ENCODE peak calls at places on chromosomes 4 and X, in ten cellular contexts. V is ovary, H is Peyer's patch, R is neuronal stem cell, M is heart left ventricle, J is A549, S is left lung, O is SJCRH30, A is mucosa of descending colon, T is fibroblast of lung. Q is an unnamed sample. For H3K9me3 and H3K4me1, the result is how much of the 10 kb centered on the place peaks cover.

GRCh38 chrX:12263211-12263610 is 124.9 kb downstream of the FRMPD4 start:
- DNase-seq in H (no peak), S (no peak), V (no peak), J (no peak), A (no peak), R (no peak), M (no peak), O (no peak), T (peak), Q (no peak)

GRCh38 chr4:31236635-31237173 is 516.5 kb downstream of the PCDH7 start:
- DNase-seq in H (no peak), R (no peak), A (no peak), S (no peak), M (no peak), T (peak), O (no peak), J (no peak), V (no peak), Q (no peak)

GRCh38 chr4:99207911-99208718 is 10.9 kb downstream of the ADH6 start:
- DNase-seq in O (no peak), T (peak), V (no peak), M (no peak), R (no peak), J (no peak), H (no peak), A (no peak), S (no peak), Q (peak)

GRCh38 chr4:113899260-113900177 is 79.9 kb downstream of the ARSJ start:
- DNase-seq in O (no peak), H (peak), J (no peak), A (no peak), M (no peak), R (no peak), V (no peak), T (no peak), S (no peak), Q (no peak)

GRCh38 chr4:98150092-98150761 is 7.0 kb upstream of the STPG2 start:
- DNase-seq in R (no peak), S (no peak), T (peak), M (no peak), V (no peak), H (no peak), J (no peak), O (no peak), A (no peak), Q (peak)

GRCh38 chrX:17689971-17690409 is 47.3 kb upstream of the SCML1 start:
- DNase-seq in R (peak), V (peak), M (no peak), O (peak), J (peak), S (no peak), A (no peak), T (peak), H (no peak), Q (peak)

GRCh38 chr4:98166025-98166730 is 22.9 kb upstream of the STPG2 start:
- DNase-seq in R (no peak), V (no peak), J (peak), H (no peak), O (no peak), M (peak), S (peak), A (no peak), T (peak), Q (peak)

GRCh38 chr4:27024807-27025206 is 164.2 kb downstream of the STIM2 start:
- DNase-seq in A (no peak), J (no peak), M (no peak), V (no peak), T (no peak), O (no peak), H (no peak), R (no peak), S (peak), Q (peak)

GRCh38 chr4:186651624-186652023 is 72.0 kb downstream of the FAT1 start:
- DNase-seq in A (no peak), T (peak), J (peak), V (no peak), M (peak), O (peak), H (no peak), S (no peak), R (no peak), Q (peak)

GRCh38 chr4:20255823-20256222 is 4.1 kb downstream of the SLIT2 start:
- DNase-seq in T (no peak), R (no peak), O (no peak), S (no peak), A (no peak), M (no peak), V (no peak), J (no peak), H (no peak), Q (no peak)

GRCh38 chr4:132934901-132935300 is 214.2 kb upstream of the PCDH10 start:
- DNase-seq in V (no peak), O (no peak), T (no peak), M (no peak), H (no peak), A (no peak), J (no peak), S (no peak), R (no peak), Q (no peak)

GRCh38 chrX:111020283-111020682 is 75.7 kb upstream of the PAK3 start:
- DNase-seq in V (no peak), J (no peak), H (no peak), O (no peak), T (no peak), S (no peak), M (no peak), A (no peak), R (no peak), Q (no peak)

GRCh38 chr4:67014592-67014991 is 530.7 kb downstream of the CENPC start:
- DNase-seq in J (peak), R (no peak), O (no peak), M (no peak), H (no peak), V (no peak), S (no peak), A (no peak), T (no peak), Q (no peak)

GRCh38 chrX:41408576-41408975 is 38.6 kb upstream of the NYX start:
- DNase-seq in O (no peak), M (no peak), V (no peak), H (no peak), R (no peak), T (no peak), A (no peak), S (no peak), J (no peak), Q (no peak)

GRCh38 chrX:111352424-111352823 is 59.6 kb downstream of the DCX start:
- DNase-seq in T (peak), A (no peak), H (no peak), M (peak), J (peak), S (no peak), O (peak), V (no peak), R (no peak), Q (peak)

GRCh38 chr4:71687057-71687456 is 96.8 kb downstream of the GC start:
- DNase-seq in T (peak), A (no peak), R (no peak), M (no peak), V (no peak), O (no peak), S (no peak), J (no peak), H (no peak), Q (no peak)
- H3K9me3 ChIP-seq in T (under half), A (under half), R (under half), M (under half), V (under half), O (under half), S (under half), J (under half), H (under half), Q (under half)

GRCh38 chr4:38676986-38677385 is 13.0 kb downstream of the KLF3 start:
- DNase-seq in T (no peak), O (no peak), M (no peak), R (no peak), H (no peak), S (no peak), A (peak), J (no peak), V (no peak), Q (no peak)
- H3K4me1 ChIP-seq in T (under half), O (under half), M (half or more), R (under half), H (under half), S (under half), A (half or more), J (under half), V (under half), Q (under half)

GRCh38 chrX:145003443-145003842 is 243.9 kb upstream of the SPANXN1 start:
- DNase-seq in H (no peak), S (no peak), V (no peak), O (no peak), A (no peak), J (no peak), T (no peak), R (no peak), M (no peak), Q (no peak)

GRCh38 chrX:145002776-145003175 is 244.5 kb upstream of the SPANXN1 start:
- DNase-seq in J (no peak), T (peak), R (no peak), M (no peak), H (no peak), O (no peak), V (no peak), S (no peak), A (no peak), Q (no peak)
- H3K9me3 ChIP-seq in J (under half), T (under half), R (under half), M (under half), H (under half), O (under half), V (under half), S (under half), A (under half), Q (under half)

DNA sequence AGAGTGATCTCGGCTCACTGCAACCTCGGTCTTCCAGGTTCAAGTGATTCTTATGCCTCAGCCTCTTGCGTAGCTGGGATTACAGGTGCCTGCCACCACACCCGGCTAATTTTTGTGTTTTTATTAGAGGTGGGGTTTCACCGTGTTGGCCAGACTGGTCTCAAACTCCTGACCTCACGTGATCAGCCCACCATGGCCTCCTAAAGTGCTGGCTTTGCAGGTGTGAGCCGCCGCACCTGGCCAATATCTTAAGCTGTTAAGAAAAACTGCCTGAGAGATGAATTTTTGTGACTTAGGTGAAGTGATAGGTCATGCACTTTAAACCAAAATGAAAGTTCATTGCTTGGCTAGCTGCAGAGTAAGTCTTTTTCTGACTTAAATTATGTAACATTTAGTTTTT is 5.8 kb downstream of the KDM6A start:
- DNase-seq in J (no peak), M (no peak), R (no peak), T (no peak), H (no peak), V (no peak), S (no peak), O (no peak), A (no peak), Q (no peak)
- H3K4me1 ChIP-seq in J (under half), M (half or more), R (under half), T (under half), H (under half), V (under half), S (under half), O (under half), A (under half), Q (under half)

GRCh38 chr4:477686-478085 is 21.3 kb downstream of the ZNF721 start:
- DNase-seq in J (no peak), O (no peak), A (no peak), T (no peak), R (no peak), S (no peak), H (no peak), M (no peak), V (no peak), Q (no peak)

GRCh38 chr4:472881-473574 is 25.9 kb downstream of the ZNF721 start:
- DNase-seq in M (no peak), T (peak), V (no peak), O (peak), S (no peak), J (peak), H (no peak), R (no peak), A (no peak), Q (no peak)

GRCh38 chr4:475962-476361 is 23.0 kb downstream of the ZNF721 start:
- DNase-seq in R (no peak), S (no peak), H (no peak), O (no peak), T (no peak), M (no peak), V (no peak), A (no peak), J (no peak), Q (no peak)

GRCh38 chr4:476501-476900 is 22.5 kb downstream of the ZNF721 start:
- DNase-seq in T (peak), A (no peak), V (no peak), S (no peak), O (no peak), H (no peak), R (no peak), M (no peak), J (no peak), Q (no peak)

DNA sequence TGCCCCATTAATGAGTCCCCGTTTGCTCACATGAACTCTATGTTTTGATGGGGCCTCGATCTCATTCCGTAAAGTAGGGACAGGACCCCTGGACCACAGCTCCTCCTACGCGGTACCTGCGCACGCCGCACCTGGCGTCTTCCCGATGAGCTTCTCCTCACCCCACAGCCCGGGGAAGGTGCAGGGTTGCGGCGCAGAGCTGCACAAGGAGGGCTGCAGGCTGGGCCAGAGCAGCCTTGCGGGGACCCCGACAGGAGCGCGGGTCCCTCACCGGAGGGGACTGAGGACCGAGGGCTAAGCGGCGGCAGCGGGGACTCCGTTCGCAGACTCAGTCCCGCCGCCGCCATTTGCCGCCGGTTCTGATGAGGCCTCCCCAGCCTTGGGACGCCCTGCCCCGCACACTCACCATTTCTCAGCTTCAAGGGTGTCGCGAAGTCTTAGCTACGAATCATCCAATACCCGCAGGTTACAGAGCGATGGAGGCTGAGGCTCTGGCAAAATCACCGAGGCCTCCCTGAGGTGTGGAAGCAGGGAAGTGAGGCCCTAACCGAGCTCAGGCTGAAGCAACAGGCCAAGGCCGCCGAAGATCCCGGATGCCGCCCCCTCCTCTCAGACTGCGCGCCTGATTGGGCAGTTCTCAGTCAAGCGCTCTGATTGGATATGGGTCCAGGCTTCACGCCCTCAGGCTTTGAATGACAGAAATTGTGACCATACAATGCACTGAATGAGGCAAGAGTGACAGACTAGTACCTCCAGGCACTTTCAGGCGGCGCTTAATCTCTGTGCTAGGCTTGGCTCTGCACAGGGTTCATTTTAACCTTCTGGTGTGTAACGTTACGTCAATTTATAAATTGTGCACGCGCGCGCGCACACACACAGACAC is 25.1 kb downstream of the ZNF721 start:
- DNase-seq in O (peak), M (peak), R (peak), H (peak), A (peak), J (peak), T (peak), V (peak), S (peak), Q (peak)
- H3K9me3 ChIP-seq in O (under half), M (under half), R (half or more), H (under half), A (under half), J (half or more), T (under half), V (under half), S (under half), Q (under half)

DNA sequence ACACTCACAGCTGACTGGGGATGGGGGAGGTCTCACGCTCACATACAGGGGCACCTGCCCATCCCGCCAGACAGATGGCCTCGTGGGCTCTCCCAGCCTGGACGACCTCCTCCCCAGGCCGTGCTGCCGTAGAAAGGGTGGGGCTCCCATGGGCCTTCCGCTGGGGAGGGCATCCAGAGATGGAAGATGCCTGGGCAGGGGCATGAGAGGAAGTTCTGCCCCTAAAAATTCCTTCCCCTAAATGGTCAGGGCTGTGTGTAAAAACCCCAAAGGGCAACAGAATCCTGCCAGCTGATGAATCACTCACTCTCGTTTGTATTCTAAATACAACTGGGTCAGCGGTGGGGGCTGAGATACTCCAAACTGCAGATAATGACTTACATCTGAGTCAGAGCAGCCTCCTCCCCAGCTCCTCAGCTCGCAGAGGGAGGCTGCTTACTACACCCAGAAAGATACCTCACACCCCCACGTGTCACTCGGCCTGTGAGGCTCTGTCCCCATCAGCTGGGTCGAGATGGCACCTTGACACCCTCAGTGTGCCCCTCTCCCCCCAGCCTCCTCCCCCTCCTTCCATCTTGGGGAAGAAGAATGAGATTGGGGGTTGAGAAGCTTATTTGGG is 10.1 kb downstream of the WDR1 start:
- DNase-seq in O (peak), A (peak), T (peak), R (no peak), S (peak), J (peak), M (peak), V (peak), H (peak), Q (peak)
- H3K4me1 ChIP-seq in O (under half), A (half or more), T (under half), R (under half), S (half or more), J (half or more), M (half or more), V (under half), H (under half), Q (half or more)

GRCh38 chrX:968391-968790 is 244.1 kb downstream of the CRLF2 start:
- DNase-seq in V (no peak), J (no peak), O (no peak), R (no peak), M (no peak), S (no peak), A (no peak), T (no peak), H (no peak), Q (no peak)
- H3K9me3 ChIP-seq in V (under half), J (under half), O (under half), R (under half), M (under half), S (under half), A (under half), T (under half), H (under half), Q (under half)